ENCODE peak calls at places on chromosomes 16 and 17, in six cellular contexts. T is SK-N-SH, Z is K562, I is GM12878, P is H1, M is HepG2. V is an unnamed sample.

GRCh38 chr17:76397687-76398522 is 13.5 kb downstream of the SPHK1 start:
- DNase-seq in Z (peak), I (peak), P (peak), M (peak), T (peak), V (peak)

GRCh38 chr16:79092846-79093245 is 507.7 kb downstream of the MAF start:
- DNase-seq in P (no peak), T (no peak), Z (no peak), M (no peak), I (no peak), V (peak)

GRCh38 chr16:84976644-84977400 is 34.5 kb downstream of the ZDHHC7 start:
- DNase-seq in M (peak), T (no peak), Z (no peak), I (no peak), P (no peak), V (no peak)

GRCh38 chr17:31511583-31511982 is 120.1 kb downstream of the RAB11FIP4 start:
- DNase-seq in T (no peak), P (no peak), Z (no peak), M (no peak), I (no peak), V (no peak)

GRCh38 chr16:27748868-27749546 is 199.1 kb downstream of the KATNIP start:
- DNase-seq in T (no peak), I (peak), Z (peak), P (peak), M (peak), V (peak)

GRCh38 chr16:11063432-11064201 is 119.3 kb downstream of the CLEC16A start:
- DNase-seq in M (no peak), Z (no peak), T (no peak), I (no peak), P (no peak), V (no peak)

GRCh38 chr17:63832455-63832854 is 5.0 kb upstream of the FTSJ3 start:
- DNase-seq in Z (no peak), T (no peak), M (no peak), I (no peak), P (no peak), V (no peak)

GRCh38 chr16:70646260-70647241 is at the start of gene IL34:
- DNase-seq in T (peak), P (no peak), M (no peak), Z (no peak), I (no peak), V (no peak)

GRCh38 chr16:70395345-70395901 is 43.5 kb downstream of the ST3GAL2 start:
- DNase-seq in M (peak), Z (peak), T (peak), I (no peak), P (peak), V (peak)

GRCh38 chr17:4893272-4893671 is 6.1 kb upstream of the C17orf107 start:
- DNase-seq in T (no peak), I (no peak), Z (no peak), M (no peak), P (no peak), V (no peak)

GRCh38 chr17:46061435-46061834 is 62.4 kb downstream of the STH start:
- DNase-seq in P (no peak), M (no peak), T (no peak), I (no peak), Z (peak), V (no peak)

GRCh38 chr17:46060461-46060860 is 61.4 kb downstream of the STH start:
- DNase-seq in Z (no peak), T (no peak), M (no peak), I (no peak), P (no peak), V (no peak)

GRCh38 chr17:46064460-46064859 is 65.4 kb downstream of the STH start:
- DNase-seq in I (no peak), Z (no peak), P (no peak), M (no peak), T (no peak), V (no peak)

GRCh38 chr17:46059457-46059856 is 60.4 kb downstream of the STH start:
- DNase-seq in Z (no peak), P (no peak), I (no peak), M (no peak), T (no peak), V (no peak)

DNA sequence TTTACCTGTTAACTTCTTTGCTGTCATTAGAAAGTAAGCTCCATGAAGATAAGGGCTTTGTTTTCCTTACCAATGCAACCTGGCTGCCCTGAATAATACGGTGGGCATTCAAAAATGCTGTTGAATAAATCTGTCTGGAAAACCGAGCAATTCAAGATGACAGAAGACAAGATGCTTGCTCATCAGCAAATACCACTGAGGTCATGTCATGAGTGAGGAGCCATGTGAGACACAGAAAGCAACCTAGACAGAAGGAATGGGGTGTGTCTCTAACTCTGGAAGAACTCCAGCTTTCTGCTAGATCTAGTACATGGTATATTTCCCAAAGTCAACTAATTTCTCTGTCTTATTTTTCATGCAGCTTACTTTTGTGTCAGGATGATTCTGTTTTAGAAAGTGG is 64.2 kb downstream of the STH start:
- DNase-seq in M (no peak), P (no peak), T (no peak), I (no peak), Z (no peak), V (no peak)
- TF ChIP-seq GABPA in M (no peak), P (no peak), T (no peak), I (no peak), Z (no peak), V (no peak)

GRCh38 chr17:70484050-70484449 is 314.7 kb downstream of the KCNJ2 start:
- DNase-seq in M (no peak), Z (no peak), T (no peak), P (no peak), I (no peak), V (no peak)

GRCh38 chr17:70476368-70476767 is 307.0 kb downstream of the KCNJ2 start:
- DNase-seq in I (no peak), P (no peak), Z (no peak), T (no peak), M (no peak), V (no peak)

GRCh38 chr17:70478883-70479282 is 309.6 kb downstream of the KCNJ2 start:
- DNase-seq in T (no peak), Z (no peak), I (no peak), P (no peak), M (no peak), V (no peak)

GRCh38 chr17:70483624-70484023 is 314.3 kb downstream of the KCNJ2 start:
- DNase-seq in P (no peak), M (no peak), I (no peak), Z (no peak), T (no peak), V (no peak)

DNA sequence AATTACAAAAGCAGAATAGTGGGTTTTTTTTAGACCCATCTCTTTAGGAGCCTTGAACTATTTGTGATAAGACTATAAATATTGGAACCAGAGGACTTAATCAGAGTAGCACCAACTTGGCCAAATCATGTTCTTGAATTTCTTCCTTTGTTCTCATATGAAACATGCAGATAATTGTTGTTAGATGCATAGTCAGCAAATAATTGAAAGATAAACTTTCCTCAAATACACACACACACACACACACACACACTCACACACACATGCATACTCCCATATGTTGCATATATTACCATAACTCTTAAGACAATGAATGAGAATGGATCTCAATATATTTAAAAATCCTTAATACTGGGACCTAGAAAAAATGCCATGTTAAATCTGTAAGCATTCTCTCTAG is 310.4 kb downstream of the KCNJ2 start:
- DNase-seq in M (no peak), T (no peak), I (no peak), Z (no peak), P (no peak), V (no peak)
- TF ChIP-seq GABPA in M (no peak), T (no peak), I (no peak), Z (no peak), P (no peak), V (no peak)

DNA sequence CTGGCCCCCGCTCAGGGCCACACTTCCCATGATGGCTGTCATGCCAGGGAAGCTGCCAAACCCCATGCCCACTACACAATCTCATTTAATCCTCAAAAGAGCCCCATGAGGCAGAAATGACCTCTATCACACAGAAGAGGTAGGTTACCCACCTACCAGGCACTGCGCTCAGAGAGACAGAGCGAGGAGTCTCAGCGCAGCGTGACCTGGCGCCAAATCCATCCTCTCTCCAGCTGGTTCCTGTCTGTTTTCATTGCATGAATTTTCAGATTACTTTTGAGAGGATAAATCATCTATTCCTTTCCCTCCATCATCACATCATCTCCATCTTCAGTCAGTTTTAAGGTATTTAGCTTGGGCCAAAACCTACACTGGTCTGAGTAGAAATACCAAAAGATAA is 101.5 kb upstream of the DNAH17 start:
- DNase-seq in T (no peak), M (no peak), Z (no peak), P (no peak), I (no peak), V (no peak)
- TF ChIP-seq GABPA in T (no peak), M (no peak), Z (no peak), P (no peak), I (no peak), V (no peak)

GRCh38 chr17:79400989-79401703 is 209.7 kb downstream of the RBFOX3 start:
- DNase-seq in Z (peak), P (peak), I (no peak), M (peak), T (peak), V (peak)
- TF ChIP-seq GABPA in Z (no peak), P (no peak), I (no peak), M (no peak), T (no peak), V (no peak)

GRCh38 chr17:47604268-47604927 is 45.3 kb upstream of the KPNB1 start:
- DNase-seq in T (peak), I (no peak), M (no peak), Z (no peak), P (no peak), V (no peak)
- TF ChIP-seq GABPA in T (no peak), I (no peak), M (no peak), Z (no peak), P (no peak), V (no peak)

DNA sequence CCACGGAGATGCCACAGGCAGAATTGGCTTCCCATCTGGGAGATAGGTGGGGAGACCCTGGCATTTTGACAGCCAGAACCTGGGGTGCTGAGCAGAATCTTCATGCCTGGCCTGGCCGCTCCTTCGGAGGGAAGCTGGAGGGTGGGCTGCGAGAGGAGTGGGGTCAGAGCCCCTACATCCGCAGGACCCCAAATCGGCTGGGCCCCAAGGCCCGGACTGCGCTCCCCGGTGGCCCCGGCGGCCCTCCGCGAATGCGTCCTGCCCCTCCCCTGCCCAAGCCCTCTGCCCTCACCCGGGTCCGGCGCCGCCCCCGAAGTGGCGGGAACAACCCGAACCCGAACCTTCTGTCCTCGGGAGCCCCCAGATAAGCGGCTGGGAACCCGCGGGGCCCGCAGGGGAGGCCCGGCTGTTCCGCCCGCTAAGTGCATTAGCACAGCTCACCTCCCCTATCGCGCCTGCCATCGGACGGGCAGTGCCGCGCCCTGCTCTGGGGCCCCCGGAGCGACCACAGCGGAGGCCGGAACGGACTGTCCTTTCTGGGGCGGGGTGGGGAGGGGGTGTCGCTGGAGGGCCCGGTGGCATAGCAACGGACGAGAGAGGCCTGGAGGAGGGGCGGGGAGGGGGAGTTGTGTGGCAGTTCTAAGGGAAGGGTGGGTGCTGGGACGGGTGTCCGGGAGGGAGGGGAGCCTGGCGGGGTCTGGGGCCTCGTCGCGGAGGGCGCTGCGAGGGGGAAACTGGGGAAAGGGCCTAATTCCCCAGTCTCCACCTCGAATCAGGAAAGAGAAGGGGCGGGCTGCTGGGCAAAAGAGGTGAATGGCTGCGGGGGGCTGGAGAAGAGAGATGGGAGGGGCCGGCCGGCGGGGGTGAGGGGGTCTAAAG is 752 bp upstream of the PNMT start:
- DNase-seq in T (peak), M (no peak), I (no peak), Z (peak), P (no peak), V (no peak)
- TF ChIP-seq GABPA in T (no peak), M (no peak), I (no peak), Z (peak), P (no peak), V (no peak)

DNA sequence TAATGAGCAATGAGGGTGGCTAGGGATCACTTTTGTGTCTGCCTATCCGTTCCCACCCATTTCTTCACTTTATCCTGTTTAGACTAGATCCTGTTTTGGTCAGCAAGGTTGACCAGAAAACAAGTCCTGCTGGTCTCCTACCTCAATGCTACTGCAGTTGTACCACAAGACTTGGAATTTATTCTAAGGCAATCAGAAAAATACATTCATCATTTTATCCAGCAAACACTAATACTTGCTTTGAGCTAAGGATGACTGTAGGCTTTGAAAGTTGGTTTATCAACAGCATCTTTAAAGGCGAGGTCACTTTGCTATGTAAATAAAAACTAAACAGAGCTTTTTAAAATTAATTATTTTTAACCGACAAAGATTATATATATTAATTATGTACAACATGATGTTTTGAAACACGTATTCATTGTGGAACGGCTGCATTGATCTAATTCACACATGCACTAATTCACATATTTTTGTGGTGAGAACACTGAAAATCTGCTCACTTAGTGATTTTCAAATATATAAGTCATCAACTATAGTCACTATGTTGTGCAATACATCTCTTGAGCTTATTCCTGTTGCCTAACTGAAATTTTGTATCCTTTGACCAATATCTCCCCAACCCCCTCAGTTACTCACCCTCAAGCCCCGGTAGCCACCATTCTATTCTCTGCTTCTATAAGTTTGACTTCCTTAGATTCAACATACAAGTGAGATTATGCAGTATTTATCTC is 125.9 kb upstream of the HS3ST3A1 start:
- DNase-seq in P (no peak), I (no peak), M (no peak), Z (no peak), T (no peak), V (no peak)
- TF ChIP-seq GABPA in P (no peak), I (no peak), M (no peak), Z (no peak), T (no peak), V (no peak)

DNA sequence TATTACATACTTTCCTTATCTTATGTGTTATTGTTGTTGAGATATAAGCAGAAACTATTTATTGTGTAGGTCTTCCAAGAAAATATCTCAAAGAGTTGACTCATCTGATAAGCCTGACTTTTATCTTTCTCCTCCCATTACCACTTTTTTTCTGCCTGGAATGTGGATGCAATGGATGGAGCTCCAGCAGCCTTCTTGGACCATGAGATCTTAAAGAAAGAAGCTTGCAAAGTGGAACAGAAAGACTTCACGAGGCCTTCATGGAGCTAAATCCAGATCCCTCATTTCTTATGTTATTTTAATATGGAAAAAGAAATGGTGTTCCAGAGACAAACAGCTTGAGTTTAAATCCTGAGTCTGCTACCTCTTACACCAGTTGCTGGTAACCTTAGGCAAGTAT is 237.6 kb upstream of the FOXF1 start:
- DNase-seq in P (no peak), Z (no peak), T (no peak), I (no peak), M (no peak), V (no peak)
- TF ChIP-seq GABPA in P (no peak), Z (no peak), T (no peak), I (no peak), M (no peak), V (no peak)

V was measured in HL-60.